ENCODE peak calls at places on chromosomes 7 and 10, in eight cellular contexts. A is left ventricle myocardium inferior; R is SK-N-SH; U is fibroblast of lung; W is naive thymus-derived CD4-positive, alpha-beta T cell; V is Peyer's patch; M is adipocyte; S is kidney epithelial cell. F is an unnamed sample.

GRCh38 chr10:132532784-132533560 is 4.6 kb upstream of the INPP5A start:
- DNase-seq in A (no peak), R (no peak), U (peak), W (no peak), V (peak), M (peak), S (peak), F (peak)

GRCh38 chr10:80382989-80383388 is 25.4 kb upstream of the PRXL2A start:
- DNase-seq in A (no peak), R (peak), U (peak), W (peak), V (peak), M (peak), S (peak), F (peak)

GRCh38 chr10:79923145-79923544 is 25.8 kb downstream of the SFTPD start:
- DNase-seq in A (no peak), R (no peak), U (no peak), W (no peak), V (no peak), M (no peak), S (no peak), F (no peak)

GRCh38 chr10:106513328-106513727 is 651.2 kb downstream of the SORCS1 start:
- DNase-seq in A (no peak), R (no peak), U (peak), W (no peak), V (no peak), M (no peak), S (no peak), F (peak)

GRCh38 chr7:94130716-94131115 is 126.6 kb upstream of the BET1 start:
- DNase-seq in A (no peak), R (no peak), U (no peak), W (no peak), V (no peak), M (peak), S (no peak), F (peak)

GRCh38 chr7:121138262-121138933 is 149.9 kb downstream of the CPED1 start:
- DNase-seq in A (no peak), R (no peak), U (no peak), W (no peak), V (no peak), M (no peak), S (no peak), F (no peak)

GRCh38 chr7:46206474-46207060 is 285.5 kb upstream of the IGFBP3 start:
- DNase-seq in A (no peak), R (no peak), U (no peak), W (no peak), V (no peak), M (no peak), S (no peak), F (no peak)

GRCh38 chr7:98372993-98373392 is 27.9 kb downstream of the BAIAP2L1 start:
- DNase-seq in A (no peak), R (no peak), U (peak), W (no peak), V (no peak), M (no peak), S (peak), F (peak)

GRCh38 chr10:101611506-101611905 is 23.4 kb downstream of the DPCD start:
- DNase-seq in A (no peak), R (no peak), U (peak), W (no peak), V (no peak), M (no peak), S (no peak), F (peak)

GRCh38 chr7:127832592-127832991 is 180.6 kb downstream of the SND1 start:
- DNase-seq in A (no peak), R (no peak), U (no peak), W (no peak), V (no peak), M (no peak), S (no peak), F (no peak)

GRCh38 chr10:48444266-48444665 is 137.8 kb downstream of the MAPK8 start:
- DNase-seq in A (no peak), R (peak), U (peak), W (no peak), V (peak), M (no peak), S (no peak), F (peak)

GRCh38 chr7:53119514-53119933 is 84.1 kb downstream of the POM121L12 start:
- DNase-seq in A (no peak), R (no peak), U (peak), W (no peak), V (no peak), M (no peak), S (peak), F (no peak)

GRCh38 chr7:155531686-155532085 is 14.7 kb downstream of the CNPY1 start:
- DNase-seq in A (no peak), R (no peak), U (no peak), W (no peak), V (no peak), M (no peak), S (no peak), F (no peak)

GRCh38 chr10:130222381-130222780 is 86.2 kb downstream of the GLRX3 start:
- DNase-seq in A (no peak), R (no peak), U (no peak), W (no peak), V (no peak), M (no peak), S (no peak), F (no peak)

GRCh38 chr7:157662110-157662791 is 325.4 kb downstream of the DNAJB6 start:
- DNase-seq in A (no peak), R (no peak), U (no peak), W (no peak), V (no peak), M (no peak), S (no peak), F (no peak)

GRCh38 chr10:110326351-110327032 is 21.8 kb upstream of the SMNDC1 start:
- DNase-seq in A (no peak), R (no peak), U (peak), W (no peak), V (no peak), M (peak), S (peak), F (peak)

GRCh38 chr7:43058271-43059066 is 54.0 kb upstream of the HECW1 start:
- DNase-seq in A (no peak), R (no peak), U (no peak), W (no peak), V (no peak), M (no peak), S (no peak), F (no peak)

GRCh38 chr7:140562921-140563600 is 77.6 kb downstream of the DENND2A start:
- DNase-seq in A (no peak), R (no peak), U (peak), W (no peak), V (no peak), M (no peak), S (no peak), F (peak)

GRCh38 chr7:73894851-73895441 is 34.0 kb downstream of the TMEM270 start:
- DNase-seq in A (peak), R (peak), U (peak), W (no peak), V (peak), M (peak), S (peak), F (peak)

GRCh38 chr10:92239185-92239599 is 51.7 kb downstream of the CPEB3 start:
- DNase-seq in A (no peak), R (no peak), U (no peak), W (no peak), V (no peak), M (no peak), S (no peak), F (peak)

GRCh38 chr10:113347508-113347907 is 205.3 kb upstream of the HABP2 start:
- DNase-seq in A (peak), R (no peak), U (peak), W (no peak), V (no peak), M (no peak), S (no peak), F (no peak)

GRCh38 chr7:104883248-104883717 is 130.7 kb upstream of the KMT2E start:
- DNase-seq in A (no peak), R (no peak), U (peak), W (no peak), V (no peak), M (peak), S (no peak), F (no peak)

GRCh38 chr7:94834359-94834758 is 73.0 kb upstream of the PPP1R9A start:
- DNase-seq in A (no peak), R (no peak), U (no peak), W (no peak), V (no peak), M (no peak), S (no peak), F (no peak)

GRCh38 chr7:129713544-129713943 is 102.0 kb downstream of the NRF1 start:
- DNase-seq in A (no peak), R (no peak), U (no peak), W (no peak), V (no peak), M (no peak), S (no peak), F (no peak)

GRCh38 chr10:5919568-5919967 is 29.5 kb downstream of the FBH1 start:
- DNase-seq in A (no peak), R (no peak), U (no peak), W (no peak), V (no peak), M (no peak), S (no peak), F (no peak)

DNA sequence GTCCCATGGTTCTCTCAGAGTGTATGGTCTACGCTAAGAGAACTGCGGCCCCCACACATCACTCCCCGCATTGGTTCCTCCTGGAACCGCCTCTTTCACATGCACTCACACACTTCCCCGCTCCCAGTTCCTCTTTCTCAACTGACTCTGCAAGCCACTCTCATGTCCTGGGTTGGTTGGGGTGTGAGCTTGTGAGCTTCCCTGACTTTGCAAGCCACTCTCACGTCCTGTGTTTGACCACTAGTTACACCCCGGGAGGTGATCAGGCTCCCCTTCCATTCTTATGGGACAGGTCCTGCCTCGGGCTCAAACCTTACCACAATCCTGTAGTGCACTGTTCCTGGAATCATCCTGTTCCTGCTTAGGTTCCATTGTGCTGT is 105.0 kb downstream of the TRIM24 start:
- DNase-seq in A (no peak), R (no peak), U (no peak), W (no peak), V (no peak), M (no peak), S (no peak), F (no peak)
- H3K4me3 ChIP-seq in A (no peak), R (no peak), U (no peak), W (no peak), V (no peak), M (peak), S (no peak), F (no peak)

GRCh38 chr7:125926621-125927020 is 997.0 kb upstream of the POT1 start:
- DNase-seq in A (no peak), R (no peak), U (peak), W (no peak), V (no peak), M (no peak), S (peak), F (no peak)

GRCh38 chr7:125927556-125927955 is 997.9 kb upstream of the POT1 start:
- DNase-seq in A (no peak), R (no peak), U (no peak), W (no peak), V (no peak), M (no peak), S (no peak), F (no peak)

GRCh38 chr7:125924037-125924436 is 994.4 kb upstream of the POT1 start:
- DNase-seq in A (no peak), R (no peak), U (no peak), W (no peak), V (no peak), M (no peak), S (no peak), F (no peak)
- H3K4me3 ChIP-seq in A (no peak), R (no peak), U (no peak), W (no peak), V (no peak), M (no peak), S (no peak), F (no peak)

DNA sequence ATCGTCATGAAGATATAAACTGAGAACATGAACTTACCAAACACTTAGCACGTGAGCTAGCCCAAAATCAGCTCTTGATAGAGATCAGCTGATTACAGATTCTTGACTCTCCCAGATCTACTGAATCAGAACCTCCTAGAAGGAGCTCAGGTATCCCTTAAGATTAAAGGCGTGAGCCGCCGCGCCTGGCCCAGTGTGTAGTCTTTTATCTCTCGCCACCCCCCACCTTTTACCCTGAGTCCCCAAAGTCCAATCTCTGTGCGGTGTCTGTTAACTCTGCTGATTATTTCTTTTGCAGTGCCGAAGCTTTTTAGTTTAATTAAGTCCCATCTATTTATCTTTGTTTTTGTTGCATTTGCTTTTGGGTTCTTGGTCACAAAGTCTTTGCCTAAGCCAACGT is 1.1 kb upstream of the GNA12 start:
- DNase-seq in A (no peak), R (no peak), U (no peak), W (no peak), V (no peak), M (no peak), S (no peak), F (no peak)
- H3K4me3 ChIP-seq in A (peak), R (no peak), U (no peak), W (peak), V (no peak), M (no peak), S (no peak), F (no peak)

GRCh38 chr7:44062180-44062902 is 3.0 kb downstream of the PGAM2 start:
- DNase-seq in A (peak), R (no peak), U (no peak), W (no peak), V (peak), M (no peak), S (no peak), F (no peak)
- H3K4me3 ChIP-seq in A (peak), R (no peak), U (no peak), W (no peak), V (no peak), M (peak), S (no peak), F (no peak)